ENCODE peak calls at places on chromosome 16, in six cellular contexts. P is esophagus squamous epithelium, D is NB4, U is thoracic aorta, Q is GM23338, H is GM10248. W is an unnamed sample.

GRCh38 chr16:11539635-11540034 is 47.1 kb downstream of the LITAF start:
- DNase-seq in P (no peak), D (no peak), U (no peak), Q (no peak), H (no peak), W (no peak)

GRCh38 chr16:12798171-12798570 is 5.5 kb downstream of the CPPED1 start:
- DNase-seq in P (no peak), D (no peak), U (no peak), Q (no peak), H (no peak), W (no peak)

GRCh38 chr16:29745853-29746345 is at the start of gene C16orf54:
- DNase-seq in P (peak), D (peak), U (no peak), Q (peak), H (peak), W (peak)

GRCh38 chr16:28609631-28610594 is at the start of gene SULT1A1:
- DNase-seq in P (no peak), D (no peak), U (no peak), Q (peak), H (no peak), W (no peak)

GRCh38 chr16:48081656-48082055 is 74.1 kb downstream of the ABCC12 start:
- DNase-seq in P (no peak), D (no peak), U (no peak), Q (no peak), H (no peak), W (no peak)

GRCh38 chr16:72188512-72188911 is 16.6 kb upstream of the PMFBP1 start:
- DNase-seq in P (no peak), D (no peak), U (no peak), Q (no peak), H (no peak), W (no peak)

GRCh38 chr16:79601092-79601977 is 798 bp upstream of the MAF start:
- DNase-seq in P (no peak), D (no peak), U (no peak), Q (peak), H (peak), W (peak)

GRCh38 chr16:27640277-27640600 is 90.3 kb downstream of the KATNIP start:
- DNase-seq in P (no peak), D (no peak), U (no peak), Q (peak), H (no peak), W (no peak)

GRCh38 chr16:49201118-49201517 is 80.5 kb downstream of the CBLN1 start:
- DNase-seq in P (no peak), D (no peak), U (no peak), Q (no peak), H (no peak), W (no peak)

GRCh38 chr16:21684199-21684598 is 20.4 kb downstream of the OTOA start:
- DNase-seq in P (no peak), D (peak), U (no peak), Q (peak), H (peak), W (no peak)

GRCh38 chr16:31700200-31700529 is 172.5 kb downstream of the AHSP start:
- DNase-seq in P (no peak), D (no peak), U (no peak), Q (no peak), H (peak), W (no peak)

GRCh38 chr16:71754108-71754507 is 29.6 kb upstream of the PHLPP2 start:
- DNase-seq in P (no peak), D (no peak), U (no peak), Q (no peak), H (no peak), W (no peak)

GRCh38 chr16:71852146-71852545 is 6.4 kb downstream of the ATXN1L start:
- DNase-seq in P (no peak), D (no peak), U (no peak), Q (no peak), H (no peak), W (no peak)

GRCh38 chr16:20385844-20386832 is 18.4 kb downstream of the PDILT start:
- DNase-seq in P (no peak), D (peak), U (no peak), Q (peak), H (peak), W (peak)

GRCh38 chr16:17544785-17545184 is 74.0 kb upstream of the XYLT1 start:
- DNase-seq in P (no peak), D (peak), U (no peak), Q (peak), H (no peak), W (no peak)
- TF ChIP-seq CTCF in P (no peak), D (peak), U (no peak), Q (peak), H (peak), W (no peak)

GRCh38 chr16:7270823-7271222 is 61.8 kb upstream of the RBFOX1 start:
- DNase-seq in P (no peak), D (no peak), U (no peak), Q (no peak), H (no peak), W (no peak)

GRCh38 chr16:7270006-7270405 is 62.6 kb upstream of the RBFOX1 start:
- DNase-seq in P (no peak), D (no peak), U (no peak), Q (no peak), H (no peak), W (no peak)

GRCh38 chr16:7272567-7273158 is 60.0 kb upstream of the RBFOX1 start:
- DNase-seq in P (no peak), D (no peak), U (no peak), Q (no peak), H (no peak), W (no peak)

GRCh38 chr16:7268182-7268581 is 64.5 kb upstream of the RBFOX1 start:
- DNase-seq in P (no peak), D (peak), U (no peak), Q (peak), H (no peak), W (no peak)
- TF ChIP-seq CTCF in P (no peak), D (peak), U (no peak), Q (peak), H (peak), W (no peak)

GRCh38 chr16:56332464-56333079 is 92.8 kb downstream of the AMFR start:
- DNase-seq in P (no peak), D (peak), U (no peak), Q (peak), H (peak), W (no peak)
- TF ChIP-seq CTCF in P (no peak), D (peak), U (no peak), Q (peak), H (peak), W (no peak)

GRCh38 chr16:68344252-68344651 is 33.4 kb downstream of the PRMT7 start:
- DNase-seq in P (no peak), D (no peak), U (no peak), Q (no peak), H (no peak), W (no peak)

GRCh38 chr16:68345351-68345810 is 34.6 kb downstream of the PRMT7 start:
- DNase-seq in P (no peak), D (no peak), U (no peak), Q (no peak), H (no peak), W (no peak)

GRCh38 chr16:68343137-68343536 is 32.3 kb downstream of the PRMT7 start:
- DNase-seq in P (no peak), D (no peak), U (no peak), Q (no peak), H (no peak), W (no peak)

GRCh38 chr16:68339214-68339613 is 28.4 kb downstream of the PRMT7 start:
- DNase-seq in P (no peak), D (no peak), U (no peak), Q (no peak), H (no peak), W (no peak)

DNA sequence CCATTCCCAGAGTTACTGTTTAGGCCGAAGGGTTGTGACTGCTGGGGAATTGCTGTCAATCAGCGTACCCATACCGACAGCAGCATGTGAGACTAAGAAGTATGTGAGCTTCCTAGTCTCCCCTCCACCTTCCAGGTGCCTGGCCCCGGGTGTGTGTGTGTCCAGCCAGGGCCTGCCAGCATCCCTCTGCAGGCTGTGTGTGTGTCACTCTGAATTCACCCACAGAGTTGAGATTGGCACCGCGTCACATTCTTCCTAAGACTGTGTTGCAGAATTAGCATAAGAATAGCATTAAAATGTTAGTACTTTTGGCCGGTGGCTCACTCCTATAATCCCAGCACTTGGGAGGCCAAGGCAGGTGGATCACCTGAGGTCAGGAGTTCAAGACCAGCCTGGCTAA is 31.8 kb downstream of the PRMT7 start:
- DNase-seq in P (no peak), D (no peak), U (no peak), Q (peak), H (no peak), W (no peak)
- TF ChIP-seq CTCF in P (no peak), D (no peak), U (no peak), Q (no peak), H (no peak), W (no peak)

GRCh38 chr16:22786284-22786683 is 27.7 kb upstream of the HS3ST2 start:
- DNase-seq in P (no peak), D (peak), U (no peak), Q (no peak), H (no peak), W (no peak)

GRCh38 chr16:22788190-22788530 is 25.8 kb upstream of the HS3ST2 start:
- DNase-seq in P (no peak), D (no peak), U (no peak), Q (no peak), H (no peak), W (no peak)

GRCh38 chr16:22786691-22787090 is 27.3 kb upstream of the HS3ST2 start:
- DNase-seq in P (no peak), D (no peak), U (no peak), Q (no peak), H (no peak), W (no peak)

GRCh38 chr16:22789281-22789945 is 24.5 kb upstream of the HS3ST2 start:
- DNase-seq in P (no peak), D (no peak), U (no peak), Q (no peak), H (no peak), W (no peak)

GRCh38 chr16:22787456-22788189 is 26.3 kb upstream of the HS3ST2 start:
- DNase-seq in P (no peak), D (peak), U (no peak), Q (no peak), H (no peak), W (no peak)
- TF ChIP-seq CTCF in P (no peak), D (no peak), U (no peak), Q (no peak), H (no peak), W (no peak)

DNA sequence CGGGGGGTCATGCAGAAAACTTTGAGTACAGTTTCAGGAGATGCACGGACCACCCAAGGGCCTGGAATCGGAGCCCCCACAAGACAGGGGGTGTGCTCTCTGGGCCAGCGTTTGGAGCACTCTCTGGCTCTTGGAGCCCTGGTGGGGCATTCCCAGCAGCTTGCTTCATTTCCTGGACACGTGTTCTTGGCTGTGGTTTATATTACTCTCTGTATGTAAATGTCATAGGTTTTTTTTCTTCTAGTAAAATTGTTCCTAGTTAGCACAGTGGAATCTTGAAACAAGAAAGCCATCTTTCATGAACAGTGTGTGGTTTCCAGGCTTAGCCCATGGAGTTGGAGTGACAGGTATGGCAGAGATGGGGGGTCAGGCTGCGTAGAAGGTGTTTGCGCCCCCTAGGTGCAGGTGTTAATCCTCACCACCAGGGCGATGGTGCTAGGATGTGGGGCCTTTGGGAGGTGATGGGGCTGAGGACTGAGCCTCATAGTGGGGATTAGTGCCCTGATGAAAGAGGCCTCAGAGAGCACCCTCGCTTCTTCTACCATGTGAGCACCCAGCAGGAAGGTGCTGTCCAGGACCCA is 79.8 kb downstream of the JPH3 start:
- DNase-seq in P (no peak), D (peak), U (no peak), Q (peak), H (no peak), W (no peak)
- TF ChIP-seq CTCF in P (no peak), D (peak), U (no peak), Q (peak), H (no peak), W (no peak)

GRCh38 chr16:61676740-61677139 is 359.5 kb downstream of the CDH8 start:
- DNase-seq in P (no peak), D (no peak), U (no peak), Q (no peak), H (no peak), W (no peak)
- TF ChIP-seq CTCF in P (no peak), D (no peak), U (no peak), Q (no peak), H (no peak), W (no peak)

GRCh38 chr16:9119795-9120194 is 28.4 kb downstream of the HAPSTR1 start:
- DNase-seq in P (no peak), D (no peak), U (no peak), Q (no peak), H (no peak), W (no peak)
- TF ChIP-seq CTCF in P (no peak), D (no peak), U (no peak), Q (no peak), H (no peak), W (no peak)

W was measured in activated B cell treated with CpG ODN at 0.5 μM for 24 hours.